ENCODE peak calls at places on chromosome 6, in five cellular contexts. P is mammary epithelial cell, Y is tibial nerve, C is pancreas, A is heart left ventricle. D is an unnamed sample.

GRCh38 chr6:2734517-2735076 is 16.1 kb downstream of the MYLK4 start:
- DNase-seq in P (no peak), Y (no peak), C (no peak), A (no peak), D (no peak)

GRCh38 chr6:34143884-34144580 is 1.9 kb downstream of the GRM4 start:
- DNase-seq in P (no peak), Y (no peak), C (no peak), A (peak), D (no peak)

GRCh38 chr6:148382856-148383255 is 40.2 kb downstream of the SASH1 start:
- DNase-seq in P (no peak), Y (no peak), C (no peak), A (no peak), D (no peak)

GRCh38 chr6:47278545-47278944 is 31.2 kb downstream of the TNFRSF21 start:
- DNase-seq in P (no peak), Y (no peak), C (no peak), A (no peak), D (no peak)

GRCh38 chr6:49969588-49969987 is at the start of gene DEFB113:
- DNase-seq in P (no peak), Y (no peak), C (no peak), A (no peak), D (no peak)

GRCh38 chr6:82371799-82372508 is 8.3 kb downstream of the TPBG start:
- DNase-seq in P (no peak), Y (no peak), C (no peak), A (no peak), D (no peak)

GRCh38 chr6:31068738-31069340 is 43.5 kb downstream of the C6orf15 start:
- DNase-seq in P (peak), Y (peak), C (peak), A (peak), D (peak)

GRCh38 chr6:138833819-138834539 is 38.1 kb downstream of the ECT2L start:
- DNase-seq in P (no peak), Y (no peak), C (peak), A (no peak), D (no peak)

GRCh38 chr6:150806790-150807189 is 58.7 kb upstream of the MTHFD1L start:
- DNase-seq in P (peak), Y (no peak), C (no peak), A (no peak), D (no peak)

GRCh38 chr6:138428943-138429616 is 25.1 kb downstream of the HEBP2 start:
- DNase-seq in P (peak), Y (no peak), C (no peak), A (no peak), D (peak)

GRCh38 chr6:131980791-131981623 is 29.8 kb upstream of the CCN2 start:
- DNase-seq in P (no peak), Y (no peak), C (no peak), A (no peak), D (no peak)

GRCh38 chr6:10278786-10279185 is 136.1 kb downstream of the TFAP2A start:
- DNase-seq in P (no peak), Y (no peak), C (no peak), A (no peak), D (peak)

GRCh38 chr6:45791181-45791580 is 224.5 kb downstream of the CLIC5 start:
- DNase-seq in P (peak), Y (no peak), C (no peak), A (no peak), D (no peak)

GRCh38 chr6:70537266-70537665 is 29.5 kb upstream of the SDHAF4 start:
- DNase-seq in P (no peak), Y (no peak), C (no peak), A (no peak), D (no peak)

GRCh38 chr6:148035763-148036390 is 306.8 kb upstream of the SASH1 start:
- DNase-seq in P (no peak), Y (no peak), C (no peak), A (no peak), D (no peak)

GRCh38 chr6:24431045-24431451 is 28.3 kb downstream of the MRS2 start:
- DNase-seq in P (peak), Y (no peak), C (no peak), A (no peak), D (peak)

GRCh38 chr6:161074496-161075140 is 83.0 kb downstream of the MAP3K4 start:
- DNase-seq in P (no peak), Y (no peak), C (no peak), A (no peak), D (no peak)

DNA sequence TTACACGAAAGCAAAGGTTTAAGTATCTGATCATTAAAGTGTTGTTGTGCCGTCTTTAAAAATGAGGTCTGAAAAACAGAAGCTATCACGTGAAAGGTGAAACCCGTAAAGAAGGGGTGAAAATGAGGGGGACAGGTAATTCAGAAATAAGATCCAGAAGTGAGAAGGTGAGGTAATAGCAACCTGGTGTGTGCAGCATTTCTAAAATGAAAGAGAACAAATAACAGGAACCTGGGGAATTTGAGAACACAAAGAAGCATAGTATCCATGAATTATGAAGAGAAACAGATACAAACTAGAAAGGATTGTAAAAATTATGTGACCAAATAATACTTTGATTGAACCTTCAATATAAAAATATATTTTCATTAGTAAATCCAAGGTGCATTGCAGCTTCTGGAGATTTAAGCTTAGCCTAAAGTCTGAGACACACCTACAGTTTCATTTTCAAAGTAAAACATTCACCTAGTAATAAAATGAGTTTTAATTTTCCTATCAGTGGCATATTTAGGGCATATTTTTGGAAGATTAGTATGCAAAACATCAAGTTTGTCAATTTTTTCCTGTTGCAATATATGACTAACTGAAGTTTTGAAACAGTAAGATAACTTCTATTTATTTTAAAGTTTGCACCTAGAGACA is 1.4 kb downstream of the HEY2 start:
- DNase-seq in P (no peak), Y (no peak), C (no peak), A (no peak), D (no peak)
- H3K4me3 ChIP-seq in P (no peak), Y (peak), C (peak), A (peak), D (no peak)

DNA sequence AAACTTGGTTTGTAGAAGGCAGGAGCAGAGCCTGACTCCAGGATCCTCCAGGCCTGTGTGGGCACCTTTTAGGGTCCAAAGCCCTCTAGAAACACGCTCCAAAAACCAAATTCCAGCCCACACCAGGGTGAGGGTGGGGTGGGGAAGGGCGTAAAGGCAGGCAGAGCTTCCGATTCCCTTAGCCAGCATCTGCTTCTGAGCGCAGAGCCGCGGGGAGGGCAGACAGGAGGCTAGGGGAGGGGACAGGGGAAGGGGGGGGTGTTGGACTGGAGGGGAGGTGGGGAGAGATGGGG is 21.7 kb upstream of the FRMD1 start:
- DNase-seq in P (no peak), Y (no peak), C (no peak), A (peak), D (no peak)
- TF ChIP-seq CTCF in P (no peak), Y (no peak), C (no peak), A (no peak), D (no peak)

GRCh38 chr6:163705923-163706322 is 291.4 kb downstream of the QKI start:
- DNase-seq in P (no peak), Y (no peak), C (no peak), A (no peak), D (no peak)
- H3K4me3 ChIP-seq in P (no peak), Y (no peak), C (no peak), A (no peak), D (no peak)

GRCh38 chr6:53682654-53683053 is 17.1 kb upstream of the KLHL31 start:
- DNase-seq in P (no peak), Y (no peak), C (no peak), A (no peak), D (no peak)

GRCh38 chr6:53680489-53680888 is 14.9 kb upstream of the KLHL31 start:
- DNase-seq in P (no peak), Y (no peak), C (no peak), A (no peak), D (no peak)

GRCh38 chr6:53679446-53679933 is 13.9 kb upstream of the KLHL31 start:
- DNase-seq in P (peak), Y (no peak), C (no peak), A (no peak), D (no peak)
- TF ChIP-seq CTCF in P (peak), Y (peak), C (no peak), A (peak), D (peak)

GRCh38 chr6:41602422-41602743 is 35.9 kb upstream of the MDFI start:
- DNase-seq in P (no peak), Y (no peak), C (no peak), A (peak), D (no peak)

GRCh38 chr6:41601248-41601549 is 37.1 kb upstream of the MDFI start:
- DNase-seq in P (no peak), Y (no peak), C (no peak), A (peak), D (no peak)

GRCh38 chr6:41604006-41604405 is 34.3 kb upstream of the MDFI start:
- DNase-seq in P (no peak), Y (no peak), C (peak), A (peak), D (no peak)

GRCh38 chr6:41600499-41601247 is 37.6 kb upstream of the MDFI start:
- DNase-seq in P (no peak), Y (no peak), C (no peak), A (peak), D (no peak)

GRCh38 chr6:41602864-41603608 is 35.2 kb upstream of the MDFI start:
- DNase-seq in P (peak), Y (peak), C (peak), A (peak), D (peak)
- H3K4me3 ChIP-seq in P (no peak), Y (no peak), C (peak), A (no peak), D (peak)

DNA sequence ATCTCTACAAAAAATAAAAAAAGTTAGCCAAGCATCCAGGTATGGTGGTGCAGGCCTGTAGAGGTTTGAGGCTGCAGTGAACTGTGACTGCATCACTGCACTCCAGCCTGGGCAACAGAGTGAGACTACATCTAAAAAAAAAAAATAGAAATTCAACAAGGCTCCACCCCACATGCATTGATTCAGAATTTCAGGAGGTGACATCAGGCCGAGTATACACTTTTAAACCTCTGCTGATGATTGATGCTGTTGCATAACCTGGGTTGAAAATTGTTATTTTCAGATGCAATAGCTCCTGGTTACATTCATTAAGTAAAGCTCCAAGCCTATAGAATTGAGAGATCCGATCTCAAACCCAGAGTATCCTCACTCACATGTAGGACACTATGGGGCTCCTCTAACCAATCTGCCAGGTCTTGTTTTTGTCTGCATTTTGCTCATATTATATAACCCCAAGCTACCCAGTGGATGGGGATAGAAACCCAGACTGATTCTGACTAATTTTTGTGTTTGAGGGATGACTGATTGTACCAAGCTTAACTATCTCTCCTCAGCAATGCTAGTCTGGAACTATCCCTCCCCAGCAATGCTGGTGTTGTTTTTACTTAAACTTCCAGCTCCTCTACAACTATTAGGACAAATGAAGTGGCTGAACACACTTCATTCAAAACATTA is 123.5 kb upstream of the PREP start:
- DNase-seq in P (peak), Y (no peak), C (no peak), A (no peak), D (no peak)
- TF ChIP-seq CTCF in P (no peak), Y (no peak), C (no peak), A (no peak), D (no peak)